ENCODE peak calls at places on chromosomes 13 and 19, in seven cellular contexts. One of them, this sample, is unnamed.

GRCh38 chr13:40136896-40137295 is 481.4 kb downstream of the COG6 start:
- DNase-seq in HCT116: no peak
- DNase-seq in Peyer's patch: no peak
- DNase-seq in spleen: no peak
- DNase-seq in heart left ventricle: no peak
- DNase-seq in HepG2: no peak
- DNase-seq in breast epithelium: no peak
- DNase-seq in this sample: no peak

GRCh38 chr13:30431269-30431950 is 9.1 kb downstream of the UBE2L5 start:
- DNase-seq in HepG2: no peak
- DNase-seq in Peyer's patch: no peak
- DNase-seq in spleen: no peak
- DNase-seq in heart left ventricle: no peak
- DNase-seq in breast epithelium: no peak
- DNase-seq in HCT116: peak; percentile 72
- DNase-seq in this sample: no peak

GRCh38 chr19:54481326-54481930 is 8.3 kb upstream of the CDC42EP5 start:
- DNase-seq in HCT116: peak; percentile 32
- DNase-seq in breast epithelium: no peak
- DNase-seq in HepG2: peak; percentile 49
- DNase-seq in spleen: no peak
- DNase-seq in Peyer's patch: no peak
- DNase-seq in heart left ventricle: no peak
- DNase-seq in this sample: no peak

GRCh38 chr19:9720541-9720940 is 45.6 kb upstream of the ZNF562 start:
- DNase-seq in Peyer's patch: no peak
- DNase-seq in HepG2: no peak
- DNase-seq in spleen: no peak
- DNase-seq in HCT116: no peak
- DNase-seq in breast epithelium: no peak
- DNase-seq in heart left ventricle: no peak
- DNase-seq in this sample: no peak

GRCh38 chr19:1874554-1875185 is 10.6 kb downstream of the ABHD17A start:
- DNase-seq in heart left ventricle: no peak
- DNase-seq in spleen: no peak
- DNase-seq in HepG2: no peak
- DNase-seq in Peyer's patch: no peak
- DNase-seq in breast epithelium: no peak
- DNase-seq in HCT116: no peak
- DNase-seq in this sample: no peak

GRCh38 chr13:64697226-64697625 is 2532.9 kb downstream of the PCDH9 start:
- DNase-seq in HCT116: no peak
- DNase-seq in breast epithelium: no peak
- DNase-seq in HepG2: no peak
- DNase-seq in spleen: no peak
- DNase-seq in Peyer's patch: no peak
- DNase-seq in heart left ventricle: no peak
- DNase-seq in this sample: no peak

GRCh38 chr13:42108217-42108616 is 59.8 kb downstream of the DGKH start:
- DNase-seq in heart left ventricle: no peak
- DNase-seq in spleen: no peak
- DNase-seq in HepG2: no peak
- DNase-seq in HCT116: no peak
- DNase-seq in Peyer's patch: no peak
- DNase-seq in breast epithelium: no peak
- DNase-seq in this sample: no peak

GRCh38 chr13:39401091-39401647 is 201.8 kb downstream of the LHFPL6 start:
- DNase-seq in HCT116: no peak
- DNase-seq in HepG2: no peak
- DNase-seq in Peyer's patch: no peak
- DNase-seq in spleen: no peak
- DNase-seq in breast epithelium: no peak
- DNase-seq in heart left ventricle: no peak
- DNase-seq in this sample: no peak

GRCh38 chr19:10871711-10872550 is 578 bp downstream of the CARM1 start:
- DNase-seq in Peyer's patch: no peak
- DNase-seq in heart left ventricle: peak; percentile 55
- DNase-seq in HepG2: no peak
- DNase-seq in spleen: peak; percentile 94
- DNase-seq in HCT116: no peak
- DNase-seq in breast epithelium: no peak
- DNase-seq in this sample: no peak

GRCh38 chr19:8663920-8664670 is 33.7 kb downstream of the NFILZ start:
- DNase-seq in HCT116: no peak
- DNase-seq in HepG2: no peak
- DNase-seq in Peyer's patch: peak; percentile 34
- DNase-seq in spleen: no peak
- DNase-seq in breast epithelium: no peak
- DNase-seq in heart left ventricle: no peak
- DNase-seq in this sample: no peak

GRCh38 chr19:49758292-49758691 is 4.8 kb downstream of the TSKS start:
- DNase-seq in breast epithelium: no peak
- DNase-seq in spleen: no peak
- DNase-seq in HepG2: no peak
- DNase-seq in heart left ventricle: no peak
- DNase-seq in Peyer's patch: no peak
- DNase-seq in HCT116: no peak
- DNase-seq in this sample: no peak

GRCh38 chr13:74047925-74048324 is 86.3 kb downstream of the KLF12 start:
- DNase-seq in breast epithelium: no peak
- DNase-seq in HCT116: peak; percentile 7
- DNase-seq in spleen: no peak
- DNase-seq in heart left ventricle: no peak
- DNase-seq in HepG2: no peak
- DNase-seq in Peyer's patch: no peak
- DNase-seq in this sample: no peak

GRCh38 chr19:42129399-42130253 is 2.6 kb downstream of the POU2F2 start:
- DNase-seq in heart left ventricle: peak; percentile 52
- DNase-seq in HCT116: no peak
- DNase-seq in HepG2: no peak
- DNase-seq in breast epithelium: no peak
- DNase-seq in spleen: peak; percentile 94
- DNase-seq in Peyer's patch: peak; percentile 91
- DNase-seq in this sample: no peak

GRCh38 chr19:49718511-49718910 is 27.6 kb downstream of the CPT1C start:
- DNase-seq in HepG2: no peak
- DNase-seq in heart left ventricle: no peak
- DNase-seq in spleen: no peak
- DNase-seq in HCT116: no peak
- DNase-seq in breast epithelium: no peak
- DNase-seq in Peyer's patch: no peak
- DNase-seq in this sample: no peak

GRCh38 chr13:42477588-42478190 is 96.3 kb upstream of the TNFSF11 start:
- DNase-seq in HepG2: no peak
- DNase-seq in breast epithelium: no peak
- DNase-seq in Peyer's patch: no peak
- DNase-seq in HCT116: no peak
- DNase-seq in heart left ventricle: peak; percentile 31
- DNase-seq in spleen: no peak
- DNase-seq in this sample: no peak

GRCh38 chr13:93922063-93922462 is 557.4 kb downstream of the DCT start:
- DNase-seq in heart left ventricle: no peak
- DNase-seq in HCT116: no peak
- DNase-seq in breast epithelium: no peak
- DNase-seq in spleen: no peak
- DNase-seq in HepG2: no peak
- DNase-seq in Peyer's patch: no peak
- DNase-seq in this sample: no peak

GRCh38 chr19:2329162-2329505 is 650 bp downstream of the SPPL2B start:
- DNase-seq in heart left ventricle: no peak
- DNase-seq in breast epithelium: no peak
- DNase-seq in spleen: no peak
- DNase-seq in Peyer's patch: no peak
- DNase-seq in HepG2: no peak
- DNase-seq in HCT116: no peak
- DNase-seq in this sample: no peak

GRCh38 chr13:30792257-30793000 is 57.1 kb downstream of the ALOX5AP start:
- DNase-seq in heart left ventricle: peak; percentile 86
- DNase-seq in HepG2: peak; percentile 61
- DNase-seq in Peyer's patch: no peak
- DNase-seq in spleen: peak; percentile 80
- DNase-seq in HCT116: peak; percentile 47
- DNase-seq in breast epithelium: peak; percentile 87
- DNase-seq in this sample: no peak

GRCh38 chr13:61029064-61029463 is 386.6 kb downstream of the PCDH20 start:
- DNase-seq in breast epithelium: no peak
- DNase-seq in HepG2: no peak
- DNase-seq in Peyer's patch: no peak
- DNase-seq in spleen: no peak
- DNase-seq in HCT116: no peak
- DNase-seq in heart left ventricle: no peak
- DNase-seq in this sample: no peak

GRCh38 chr13:97282705-97283104 is 60.6 kb downstream of the MBNL2 start:
- DNase-seq in HepG2: no peak
- DNase-seq in heart left ventricle: no peak
- DNase-seq in HCT116: no peak
- DNase-seq in spleen: no peak
- DNase-seq in Peyer's patch: no peak
- DNase-seq in breast epithelium: no peak
- DNase-seq in this sample: no peak

GRCh38 chr13:20512042-20512683 is 13.5 kb downstream of the CRYL1 start:
- DNase-seq in heart left ventricle: peak; percentile 33
- DNase-seq in breast epithelium: no peak
- DNase-seq in spleen: no peak
- DNase-seq in HepG2: no peak
- DNase-seq in Peyer's patch: no peak
- DNase-seq in HCT116: no peak
- DNase-seq in this sample: no peak

GRCh38 chr19:33644284-33644836 is 22.6 kb downstream of the CHST8 start:
- DNase-seq in heart left ventricle: no peak
- DNase-seq in breast epithelium: no peak
- DNase-seq in HCT116: no peak
- DNase-seq in spleen: peak; percentile 21
- DNase-seq in HepG2: no peak
- DNase-seq in Peyer's patch: no peak
- DNase-seq in this sample: no peak

GRCh38 chr19:38513762-38514167 is 80.3 kb downstream of the RYR1 start:
- DNase-seq in breast epithelium: no peak
- DNase-seq in HCT116: no peak
- DNase-seq in heart left ventricle: no peak
- DNase-seq in Peyer's patch: no peak
- DNase-seq in HepG2: no peak
- DNase-seq in spleen: no peak
- DNase-seq in this sample: no peak

GRCh38 chr13:95982144-95982543 is 71.1 kb downstream of the UGGT2 start:
- DNase-seq in spleen: no peak
- DNase-seq in HepG2: no peak
- DNase-seq in breast epithelium: no peak
- DNase-seq in HCT116: no peak
- DNase-seq in heart left ventricle: no peak
- DNase-seq in Peyer's patch: no peak
- DNase-seq in this sample: no peak

DNA sequence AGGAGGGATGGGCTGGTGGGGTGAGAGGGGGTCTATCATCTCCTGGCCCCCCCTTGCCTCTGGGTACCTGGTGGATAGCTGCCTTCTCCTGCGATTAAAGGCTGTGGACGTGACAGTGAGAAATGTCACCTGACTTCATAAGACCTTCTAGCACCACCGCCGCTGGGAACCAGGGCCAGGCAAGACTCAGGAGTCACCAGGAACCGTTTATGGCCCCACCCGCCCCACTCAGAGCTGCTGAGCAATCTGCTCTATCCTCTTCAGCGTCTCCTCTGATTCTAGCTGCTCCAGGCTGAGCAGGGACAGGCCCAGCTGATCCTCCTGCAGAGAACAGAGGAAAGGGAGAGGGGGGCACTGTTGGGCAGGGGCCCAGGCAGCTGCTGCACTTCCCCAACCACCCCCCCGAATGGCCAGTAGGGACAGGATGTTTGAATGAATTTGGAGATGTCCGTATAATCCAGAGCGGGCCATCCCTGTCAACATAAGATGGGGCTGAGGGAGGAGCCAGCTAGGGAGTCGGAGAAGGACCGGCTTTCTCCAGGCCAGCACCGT is 10.9 kb downstream of the KLC3 start:
- DNase-seq in spleen: no peak
- DNase-seq in heart left ventricle: no peak
- DNase-seq in Peyer's patch: no peak
- DNase-seq in HCT116: no peak
- DNase-seq in breast epithelium: no peak
- DNase-seq in HepG2: no peak
- DNase-seq in this sample: no peak
- H3K36me3 ChIP-seq in spleen: peaks cover 30% of the 10 kb centered on the region
- H3K36me3 ChIP-seq in heart left ventricle: peaks cover 47% of the 10 kb centered on the region
- H3K36me3 ChIP-seq in Peyer's patch: no peaks in the 10 kb centered on the region
- H3K36me3 ChIP-seq in HCT116: peaks cover 24% of the 10 kb centered on the region
- H3K36me3 ChIP-seq in breast epithelium: no peaks in the 10 kb centered on the region
- H3K36me3 ChIP-seq in HepG2: peaks cover 20% of the 10 kb centered on the region
- H3K36me3 ChIP-seq in this sample: peaks cover 61% of the 10 kb centered on the region

GRCh38 chr19:46783670-46784069 is 4.7 kb downstream of the SLC1A5 start:
- DNase-seq in HCT116: no peak
- DNase-seq in breast epithelium: no peak
- DNase-seq in heart left ventricle: no peak
- DNase-seq in Peyer's patch: no peak
- DNase-seq in HepG2: no peak
- DNase-seq in spleen: no peak
- DNase-seq in this sample: no peak

GRCh38 chr19:46785054-46785979 is 3.1 kb downstream of the SLC1A5 start:
- DNase-seq in spleen: no peak
- DNase-seq in Peyer's patch: no peak
- DNase-seq in HCT116: no peak
- DNase-seq in HepG2: no peak
- DNase-seq in breast epithelium: no peak
- DNase-seq in heart left ventricle: no peak
- DNase-seq in this sample: no peak

GRCh38 chr19:46785980-46786235 is 2.5 kb downstream of the SLC1A5 start:
- DNase-seq in HCT116: no peak
- DNase-seq in spleen: no peak
- DNase-seq in breast epithelium: no peak
- DNase-seq in heart left ventricle: no peak
- DNase-seq in HepG2: no peak
- DNase-seq in Peyer's patch: no peak
- DNase-seq in this sample: no peak

GRCh38 chr19:46782355-46783019 is 5.9 kb downstream of the SLC1A5 start:
- DNase-seq in HCT116: no peak
- DNase-seq in HepG2: no peak
- DNase-seq in Peyer's patch: no peak
- DNase-seq in breast epithelium: no peak
- DNase-seq in spleen: no peak
- DNase-seq in heart left ventricle: no peak
- DNase-seq in this sample: no peak

GRCh38 chr19:46784262-46785053 is 3.9 kb downstream of the SLC1A5 start:
- DNase-seq in HCT116: peak; percentile 71
- DNase-seq in breast epithelium: peak; percentile 65
- DNase-seq in spleen: peak; percentile 90
- DNase-seq in HepG2: peak; percentile 80
- DNase-seq in heart left ventricle: peak; percentile 80
- DNase-seq in Peyer's patch: peak; percentile 65
- DNase-seq in this sample: peak; percentile 95
- TF ChIP-seq POLR2A in HCT116: no peak
- TF ChIP-seq POLR2A in breast epithelium: no peak
- TF ChIP-seq POLR2A in spleen: no peak
- TF ChIP-seq POLR2A in HepG2: peak; percentile 40
- TF ChIP-seq POLR2A in heart left ventricle: no peak
- TF ChIP-seq POLR2A in Peyer's patch: no peak
- TF ChIP-seq POLR2A in this sample: no peak

GRCh38 chr19:18865106-18865972 is 30.6 kb downstream of the CERS1 start:
- DNase-seq in Peyer's patch: no peak
- DNase-seq in breast epithelium: no peak
- DNase-seq in HCT116: no peak
- DNase-seq in heart left ventricle: no peak
- DNase-seq in spleen: peak; percentile 72
- DNase-seq in HepG2: no peak
- DNase-seq in this sample: no peak
- H3K36me3 ChIP-seq in Peyer's patch: no peaks in the 10 kb centered on the region
- H3K36me3 ChIP-seq in breast epithelium: peaks cover 21% of the 10 kb centered on the region
- H3K36me3 ChIP-seq in HCT116: peaks cover 38% of the 10 kb centered on the region
- H3K36me3 ChIP-seq in heart left ventricle: peaks cover 79% of the 10 kb centered on the region
- H3K36me3 ChIP-seq in spleen: peaks cover 81% of the 10 kb centered on the region
- H3K36me3 ChIP-seq in HepG2: peaks cover 42% of the 10 kb centered on the region
- H3K36me3 ChIP-seq in this sample: peaks cover 81% of the 10 kb centered on the region

GRCh38 chr19:51277112-51277511 is 26.2 kb downstream of the SIGLECL1 start:
- DNase-seq in HCT116: no peak
- DNase-seq in breast epithelium: no peak
- DNase-seq in spleen: no peak
- DNase-seq in Peyer's patch: no peak
- DNase-seq in HepG2: no peak
- DNase-seq in heart left ventricle: no peak
- DNase-seq in this sample: no peak
- TF ChIP-seq POLR2A in HCT116: no peak
- TF ChIP-seq POLR2A in breast epithelium: no peak
- TF ChIP-seq POLR2A in spleen: no peak
- TF ChIP-seq POLR2A in Peyer's patch: no peak
- TF ChIP-seq POLR2A in HepG2: no peak
- TF ChIP-seq POLR2A in heart left ventricle: no peak
- TF ChIP-seq POLR2A in this sample: no peak

This sample was measured in esophagus muscularis mucosa.